ENCODE peak calls at places on chromosomes 6 and 20, in seven cellular contexts. V is HCEC 1CT, H is NCI-H2029, K is EL, O is KG1, D is amygdala, W is activated T-helper 1 cell treated with Interleukin-2 at 50 U/mL for 16 hours. F is an unnamed sample.

GRCh38 chr20:19922716-19923115 is 94.4 kb upstream of the NAA20 start:
- DNase-seq in V (no peak), H (no peak), K (no peak), O (no peak), D (no peak), W (no peak), F (no peak)

GRCh38 chr20:10721112-10721896 is 47.5 kb upstream of the JAG1 start:
- DNase-seq in V (no peak), H (no peak), K (no peak), O (no peak), D (no peak), W (no peak), F (no peak)

GRCh38 chr20:50957798-50958732 is at the start of gene DPM1:
- DNase-seq in V (peak; percentile 85), H (peak; percentile 93), K (peak; percentile 88), O (peak; percentile 94), D (peak; percentile 93), W (peak; percentile 76), F (peak; percentile 72)

GRCh38 chr20:48437146-48437545 is 390.7 kb downstream of the PREX1 start:
- DNase-seq in V (no peak), H (no peak), K (no peak), O (no peak), D (no peak), W (no peak), F (no peak)

GRCh38 chr6:47810885-47811284 is 29.1 kb downstream of the OPN5 start:
- DNase-seq in V (no peak), H (no peak), K (no peak), O (no peak), D (no peak), W (no peak), F (no peak)

GRCh38 chr20:19981091-19981490 is 36.1 kb upstream of the NAA20 start:
- DNase-seq in V (no peak), H (no peak), K (peak; percentile 72), O (no peak), D (no peak), W (no peak), F (peak; percentile 55)

GRCh38 chr6:29924731-29925130 is 17.6 kb upstream of the HLA-A start:
- DNase-seq in V (no peak), H (no peak), K (no peak), O (no peak), D (no peak), W (no peak), F (no peak)

GRCh38 chr20:30491016-30491415 is 766.4 kb upstream of the DEFB115 start:
- DNase-seq in V (no peak), H (no peak), K (no peak), O (no peak), D (no peak), W (no peak), F (no peak)

GRCh38 chr20:31998246-31998645 is 12.0 kb upstream of the CCM2L start:
- DNase-seq in V (no peak), H (no peak), K (no peak), O (no peak), D (no peak), W (no peak), F (no peak)

GRCh38 chr6:69096681-69097080 is 461.6 kb downstream of the ADGRB3 start:
- DNase-seq in V (no peak), H (no peak), K (peak; percentile 11), O (no peak), D (no peak), W (no peak), F (no peak)

GRCh38 chr6:17431581-17431980 is 38.2 kb downstream of the CAP2 start:
- DNase-seq in V (peak; percentile 64), H (no peak), K (peak; percentile 91), O (no peak), D (no peak), W (no peak), F (peak; percentile 55)

GRCh38 chr6:94813806-94814205 is 763.5 kb upstream of the MANEA start:
- DNase-seq in V (no peak), H (no peak), K (no peak), O (no peak), D (no peak), W (no peak), F (no peak)

GRCh38 chr6:61558796-61559195 is 727.2 kb downstream of the KHDRBS2 start:
- DNase-seq in V (no peak), H (no peak), K (no peak), O (no peak), D (no peak), W (no peak), F (no peak)

GRCh38 chr20:40719330-40719729 is 30.3 kb upstream of the MAFB start:
- DNase-seq in V (no peak), H (no peak), K (no peak), O (no peak), D (no peak), W (no peak), F (no peak)

GRCh38 chr6:132188865-132189264 is 212.4 kb downstream of the MOXD1 start:
- DNase-seq in V (peak; percentile 82), H (no peak), K (peak; percentile 72), O (no peak), D (no peak), W (no peak), F (peak; percentile 69)

GRCh38 chr20:49460916-49461315 is 21.6 kb downstream of the KCNB1 start:
- DNase-seq in V (no peak), H (peak; percentile 25), K (no peak), O (no peak), D (no peak), W (no peak), F (peak; percentile 28)

GRCh38 chr20:12847862-12848261 is 160.9 kb upstream of the SPTLC3 start:
- DNase-seq in V (peak; percentile 3), H (no peak), K (no peak), O (no peak), D (peak; percentile 17), W (no peak), F (no peak)

GRCh38 chr20:46402236-46402886 is 4.1 kb downstream of the ELMO2 start:
- DNase-seq in V (peak; percentile 2), H (no peak), K (no peak), O (no peak), D (peak; percentile 65), W (no peak), F (no peak)

GRCh38 chr20:31548823-31549512 is 34.7 kb downstream of the HM13 start:
- DNase-seq in V (no peak), H (no peak), K (peak; percentile 39), O (no peak), D (no peak), W (no peak), F (no peak)

GRCh38 chr6:152981219-152981618 is 1.6 kb downstream of the FBXO5 start:
- DNase-seq in V (no peak), H (no peak), K (no peak), O (no peak), D (no peak), W (no peak), F (no peak)

GRCh38 chr6:13229205-13230085 is 98.9 kb downstream of the TBC1D7 start:
- DNase-seq in V (no peak), H (no peak), K (peak; percentile 17), O (no peak), D (no peak), W (no peak), F (no peak)

GRCh38 chr6:41445268-41445667 is 100.9 kb upstream of the FOXP4 start:
- DNase-seq in V (no peak), H (no peak), K (no peak), O (no peak), D (no peak), W (no peak), F (no peak)

GRCh38 chr6:86193821-86194220 is 551.1 kb upstream of the SYNCRIP start:
- DNase-seq in V (no peak), H (no peak), K (no peak), O (no peak), D (no peak), W (no peak), F (no peak)

GRCh38 chr20:61937963-61938838 is 127.5 kb downstream of the TAF4 start:
- DNase-seq in V (no peak), H (no peak), K (no peak), O (no peak), D (no peak), W (no peak), F (no peak)

GRCh38 chr6:123562677-123563076 is 74.1 kb downstream of the TRDN start:
- DNase-seq in V (no peak), H (no peak), K (no peak), O (no peak), D (no peak), W (no peak), F (no peak)

GRCh38 chr20:40486297-40486696 is 202.7 kb downstream of the MAFB start:
- DNase-seq in V (no peak), H (no peak), K (no peak), O (no peak), D (no peak), W (no peak), F (no peak)

GRCh38 chr6:62452586-62452985 is 166.6 kb upstream of the KHDRBS2 start:
- DNase-seq in V (no peak), H (no peak), K (no peak), O (no peak), D (no peak), W (no peak), F (no peak)

GRCh38 chr6:24078200-24078599 is 47.8 kb upstream of the NRSN1 start:
- DNase-seq in V (no peak), H (no peak), K (peak; percentile 4), O (no peak), D (peak; percentile 22), W (no peak), F (no peak)

GRCh38 chr20:40908311-40908710 is 120.3 kb upstream of the TOP1 start:
- DNase-seq in V (no peak), H (no peak), K (no peak), O (no peak), D (no peak), W (no peak), F (no peak)

GRCh38 chr6:16168858-16169257 is 40.0 kb downstream of the MYLIP start:
- DNase-seq in V (peak; percentile 3), H (peak; percentile 45), K (peak; percentile 39), O (peak; percentile 17), D (peak; percentile 14), W (no peak), F (peak; percentile 34)

GRCh38 chr6:106579281-106579680 is 50.0 kb downstream of the RTN4IP1 start:
- DNase-seq in V (no peak), H (no peak), K (peak; percentile 32), O (no peak), D (no peak), W (no peak), F (no peak)

GRCh38 chr6:108570518-108570917 is 9.8 kb downstream of the FOXO3 start:
- DNase-seq in V (no peak), H (no peak), K (no peak), O (no peak), D (no peak), W (no peak), F (no peak)

GRCh38 chr6:44020148-44020547 is 107.1 kb downstream of the MRPL14 start:
- DNase-seq in V (no peak), H (no peak), K (no peak), O (no peak), D (no peak), W (no peak), F (no peak)

GRCh38 chr20:24160563-24161355 is 172.2 kb upstream of the GGTLC1 start:
- DNase-seq in V (no peak), H (no peak), K (peak; percentile 35), O (peak; percentile 4), D (peak; percentile 64), W (no peak), F (no peak)

GRCh38 chr6:138451043-138451442 is 47.0 kb downstream of the HEBP2 start:
- DNase-seq in V (no peak), H (no peak), K (no peak), O (no peak), D (no peak), W (no peak), F (no peak)

GRCh38 chr20:63829943-63830820 is 882 bp downstream of the ZBTB46 start:
- DNase-seq in V (peak; percentile 26), H (no peak), K (no peak), O (no peak), D (no peak), W (no peak), F (no peak)

GRCh38 chr20:50341880-50342637 is 151.4 kb downstream of the CEBPB start:
- DNase-seq in V (no peak), H (no peak), K (no peak), O (no peak), D (no peak), W (no peak), F (no peak)

F was measured in NCI-H226.